ENCODE peak calls at places on chromosomes 6 and 20, in five cellular contexts. X is AG10803; Z is T1000; J is central memory CD8-positive, alpha-beta T cell; N is NCI-H1105 treated with DMSO at 0.1 percent for 48 hours. V is an unnamed sample.

GRCh38 chr6:121755500-121755899 is 320.1 kb downstream of the GJA1 start:
- DNase-seq in X (peak), Z (no peak), J (no peak), N (no peak), V (no peak)

GRCh38 chr6:38039497-38039896 is 220.0 kb downstream of the ZFAND3 start:
- DNase-seq in X (no peak), Z (no peak), J (no peak), N (no peak), V (no peak)

GRCh38 chr6:80211295-80211694 is 104.8 kb downstream of the BCKDHB start:
- DNase-seq in X (no peak), Z (no peak), J (no peak), N (no peak), V (no peak)

GRCh38 chr6:26607434-26608230 is 10.9 kb downstream of the ABT1 start:
- DNase-seq in X (peak), Z (peak), J (peak), N (peak), V (peak)

GRCh38 chr20:49037962-49038387 is 8.1 kb upstream of the CSE1L start:
- DNase-seq in X (no peak), Z (no peak), J (no peak), N (no peak), V (peak)

GRCh38 chr6:144064402-144064830 is 31.0 kb downstream of the SF3B5 start:
- DNase-seq in X (no peak), Z (no peak), J (no peak), N (no peak), V (no peak)

GRCh38 chr20:1888796-1889463 is 6.3 kb upstream of the SIRPA start:
- DNase-seq in X (peak), Z (no peak), J (no peak), N (no peak), V (no peak)

GRCh38 chr20:24683676-24684075 is 214.2 kb downstream of the SYNDIG1 start:
- DNase-seq in X (no peak), Z (no peak), J (no peak), N (no peak), V (no peak)

GRCh38 chr6:27591660-27592059 is 118.8 kb upstream of the ZNF184 start:
- DNase-seq in X (no peak), Z (no peak), J (no peak), N (peak), V (no peak)

GRCh38 chr6:161417712-161418457 is 144.0 kb upstream of the AGPAT4 start:
- DNase-seq in X (peak), Z (peak), J (no peak), N (no peak), V (peak)

GRCh38 chr20:63219866-63220521 is 4.1 kb upstream of the YTHDF1 start:
- DNase-seq in X (no peak), Z (no peak), J (no peak), N (no peak), V (no peak)

GRCh38 chr6:72561629-72562028 is 60.2 kb upstream of the KCNQ5 start:
- DNase-seq in X (no peak), Z (no peak), J (no peak), N (no peak), V (no peak)

GRCh38 chr6:51139841-51140462 is 321.3 kb downstream of the TFAP2B start:
- DNase-seq in X (peak), Z (no peak), J (no peak), N (no peak), V (no peak)

GRCh38 chr20:50992733-50993457 is 30.0 kb downstream of the KCNG1 start:
- DNase-seq in X (peak), Z (peak), J (no peak), N (peak), V (peak)

GRCh38 chr6:143842468-143842901 is 653 bp upstream of the LTV1 start:
- DNase-seq in X (peak), Z (no peak), J (no peak), N (no peak), V (no peak)

GRCh38 chr6:145400508-145400907 is 334.8 kb downstream of the EPM2A start:
- DNase-seq in X (no peak), Z (no peak), J (no peak), N (no peak), V (no peak)

GRCh38 chr20:63089051-63089907 is 82.5 kb upstream of the BHLHE23 start:
- DNase-seq in X (no peak), Z (no peak), J (no peak), N (peak), V (peak)

GRCh38 chr6:37487891-37488290 is 11.8 kb downstream of the CCDC167 start:
- DNase-seq in X (no peak), Z (no peak), J (no peak), N (no peak), V (no peak)

V was measured in SJSA1.